ENCODE peak calls at places on chromosomes 12 and 14, in four cellular contexts. B is lung, D is RWPE1, Y is cardiac fibroblast. Z is an unnamed sample.

GRCh38 chr14:68538641-68539040 is 254.2 kb downstream of the ZFP36L1 start:
- DNase-seq in B (no peak), D (no peak), Y (no peak), Z (no peak)

GRCh38 chr12:124032265-124032886 is 59.4 kb downstream of the ZNF664 start:
- DNase-seq in B (no peak), D (peak), Y (peak), Z (peak)

GRCh38 chr14:60944206-60944605 is 36.7 kb downstream of the TRMT5 start:
- DNase-seq in B (no peak), D (no peak), Y (no peak), Z (no peak)

GRCh38 chr12:94172973-94173372 is 24.6 kb downstream of the PLXNC1 start:
- DNase-seq in B (peak), D (peak), Y (peak), Z (no peak)

GRCh38 chr14:57420986-57421385 is 30.6 kb downstream of the NAA30 start:
- DNase-seq in B (no peak), D (no peak), Y (peak), Z (no peak)

GRCh38 chr12:43848786-43849185 is 12.9 kb downstream of the TMEM117 start:
- DNase-seq in B (no peak), D (no peak), Y (peak), Z (no peak)

GRCh38 chr12:58925111-58925732 is 4.9 kb upstream of the LRIG3 start:
- DNase-seq in B (no peak), D (no peak), Y (no peak), Z (no peak)

GRCh38 chr12:127411141-127411915 is 855.6 kb upstream of the TMEM132C start:
- DNase-seq in B (no peak), D (no peak), Y (no peak), Z (no peak)

GRCh38 chr14:60303745-60304144 is 54.7 kb downstream of the PPM1A start:
- DNase-seq in B (no peak), D (no peak), Y (no peak), Z (no peak)

GRCh38 chr14:33120966-33121365 is 182.3 kb downstream of the NPAS3 start:
- DNase-seq in B (no peak), D (peak), Y (peak), Z (no peak)

GRCh38 chr12:12201274-12201758 is 65.5 kb downstream of the LRP6 start:
- DNase-seq in B (no peak), D (no peak), Y (no peak), Z (no peak)

GRCh38 chr12:62523619-62524018 is 57.0 kb downstream of the MON2 start:
- DNase-seq in B (no peak), D (no peak), Y (no peak), Z (no peak)

GRCh38 chr12:62519043-62519442 is 52.4 kb downstream of the MON2 start:
- DNase-seq in B (no peak), D (no peak), Y (no peak), Z (no peak)

GRCh38 chr12:62525306-62525705 is 58.7 kb downstream of the MON2 start:
- DNase-seq in B (no peak), D (no peak), Y (no peak), Z (no peak)

GRCh38 chr12:62520361-62520760 is 53.7 kb downstream of the MON2 start:
- DNase-seq in B (no peak), D (no peak), Y (no peak), Z (no peak)

DNA sequence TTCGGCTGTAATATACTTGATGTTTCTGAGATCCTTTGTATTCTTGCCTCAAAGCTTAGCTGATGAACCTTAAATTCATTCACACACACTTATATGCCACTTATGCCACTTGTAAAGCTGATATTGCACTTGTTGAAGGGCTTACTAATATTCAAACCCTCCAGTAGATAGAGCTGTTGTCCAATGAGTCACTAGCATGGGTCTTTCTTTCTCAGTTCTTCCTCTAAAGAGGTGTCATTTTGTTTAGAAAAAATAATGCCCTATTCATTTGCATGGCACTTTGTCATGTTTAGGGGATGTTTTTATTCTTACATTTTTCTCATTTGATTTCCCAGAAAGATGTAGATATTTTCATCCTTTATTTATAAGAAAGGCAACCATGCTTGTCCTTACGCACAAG is 56.4 kb downstream of the MON2 start:
- DNase-seq in B (no peak), D (no peak), Y (peak), Z (no peak)
- TF ChIP-seq CTCF in B (no peak), D (no peak), Y (no peak), Z (no peak)

GRCh38 chr14:91155626-91156089 is 41.8 kb downstream of the DGLUCY start:
- DNase-seq in B (no peak), D (no peak), Y (no peak), Z (no peak)
- TF ChIP-seq CTCF in B (no peak), D (no peak), Y (no peak), Z (peak)

DNA sequence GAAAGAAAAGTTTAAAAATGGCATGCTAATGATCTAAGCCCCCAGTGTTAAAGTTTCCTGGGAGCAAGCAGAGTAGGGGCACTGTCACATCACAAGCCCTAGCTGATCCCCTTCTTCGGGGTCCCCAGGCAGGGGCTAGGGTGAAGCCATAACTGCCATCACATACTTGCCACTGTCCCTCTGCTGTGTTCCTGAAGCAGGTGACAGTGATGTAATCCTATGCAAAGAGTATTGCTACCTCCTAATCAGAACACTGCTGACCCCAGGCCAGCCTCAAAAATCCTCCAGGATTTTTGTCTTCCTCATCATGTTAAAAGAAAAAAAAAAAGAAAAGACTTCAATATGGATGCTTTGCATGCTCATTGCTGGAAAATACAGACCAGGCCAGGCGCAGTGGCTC is 1.2 kb upstream of the RFC5 start:
- DNase-seq in B (no peak), D (no peak), Y (no peak), Z (no peak)
- TF ChIP-seq CTCF in B (no peak), D (no peak), Y (no peak), Z (no peak)

GRCh38 chr12:113955109-113955970 is 10.8 kb downstream of the RBM19 start:
- DNase-seq in B (no peak), D (peak), Y (peak), Z (no peak)
- TF ChIP-seq CTCF in B (no peak), D (peak), Y (peak), Z (peak)

GRCh38 chr12:98156697-98157096 is 358.7 kb upstream of the TMPO start:
- DNase-seq in B (no peak), D (no peak), Y (no peak), Z (no peak)

GRCh38 chr12:98151984-98152383 is 363.4 kb upstream of the TMPO start:
- DNase-seq in B (no peak), D (no peak), Y (no peak), Z (no peak)

GRCh38 chr12:98151105-98151504 is 364.3 kb upstream of the TMPO start:
- DNase-seq in B (no peak), D (no peak), Y (no peak), Z (no peak)

GRCh38 chr12:98149270-98149669 is 366.1 kb upstream of the TMPO start:
- DNase-seq in B (no peak), D (no peak), Y (no peak), Z (no peak)

DNA sequence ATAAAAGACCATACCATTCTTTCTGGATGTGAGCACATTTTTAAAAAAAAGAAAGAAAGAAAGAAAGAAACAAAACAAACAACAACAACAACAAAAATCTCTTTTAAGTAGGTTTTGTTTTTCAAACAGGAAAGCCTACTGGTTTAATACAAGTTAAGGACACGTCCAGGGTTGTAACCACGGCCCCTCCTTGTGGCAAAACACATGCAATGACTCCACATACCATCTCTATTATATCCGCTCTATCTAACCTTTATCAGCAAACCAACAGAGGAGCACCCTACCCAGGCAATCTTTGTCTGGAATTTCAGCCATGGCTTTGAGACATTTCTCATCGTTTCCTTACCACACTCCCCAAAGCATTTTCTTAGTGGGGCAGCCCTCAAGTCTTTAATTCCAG is 360.5 kb upstream of the TMPO start:
- DNase-seq in B (no peak), D (no peak), Y (no peak), Z (no peak)
- TF ChIP-seq CTCF in B (peak), D (no peak), Y (no peak), Z (peak)

GRCh38 chr12:51522696-51523095 is 68.3 kb upstream of the SCN8A start:
- DNase-seq in B (no peak), D (no peak), Y (no peak), Z (no peak)

GRCh38 chr12:51524386-51524901 is 66.6 kb upstream of the SCN8A start:
- DNase-seq in B (no peak), D (no peak), Y (no peak), Z (no peak)

GRCh38 chr12:51519755-51520154 is 71.3 kb upstream of the SCN8A start:
- DNase-seq in B (no peak), D (no peak), Y (no peak), Z (no peak)

GRCh38 chr12:51520576-51521325 is 70.3 kb upstream of the SCN8A start:
- DNase-seq in B (no peak), D (no peak), Y (no peak), Z (no peak)

DNA sequence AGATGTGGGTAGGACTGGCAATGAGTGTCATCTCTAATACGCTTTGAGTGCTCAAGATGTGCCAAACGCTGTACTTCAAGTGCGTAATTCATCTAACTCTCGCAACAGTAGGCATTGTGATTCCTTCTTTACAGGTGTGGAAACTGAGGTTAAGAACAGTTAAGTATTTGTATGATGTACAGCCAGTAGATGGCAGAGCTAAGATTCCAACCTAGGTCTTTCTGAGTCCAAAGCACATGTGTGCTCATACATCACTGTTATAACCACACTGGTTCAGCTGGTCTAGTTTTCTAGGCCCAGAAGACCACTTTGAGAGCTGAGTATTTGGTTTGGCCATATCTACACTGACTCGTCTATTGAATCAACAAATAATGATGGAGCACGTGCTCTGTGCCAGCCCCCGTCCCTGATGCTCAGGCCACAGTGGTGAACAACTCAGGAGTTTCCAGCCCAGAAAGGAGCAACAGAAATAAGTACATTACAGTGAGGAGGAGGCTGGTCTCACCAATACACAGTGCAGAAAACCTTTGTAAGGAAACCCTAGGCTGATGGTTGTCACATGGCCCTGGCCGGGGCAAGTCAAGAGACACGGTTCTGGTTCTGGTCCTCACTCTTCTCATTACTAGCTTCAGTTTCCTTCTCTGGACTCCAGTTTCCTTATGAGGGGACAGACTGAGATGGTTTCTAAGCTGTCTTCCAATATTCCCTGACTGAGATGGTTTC is 69.3 kb upstream of the SCN8A start:
- DNase-seq in B (no peak), D (no peak), Y (peak), Z (no peak)
- TF ChIP-seq CTCF in B (no peak), D (no peak), Y (peak), Z (no peak)

DNA sequence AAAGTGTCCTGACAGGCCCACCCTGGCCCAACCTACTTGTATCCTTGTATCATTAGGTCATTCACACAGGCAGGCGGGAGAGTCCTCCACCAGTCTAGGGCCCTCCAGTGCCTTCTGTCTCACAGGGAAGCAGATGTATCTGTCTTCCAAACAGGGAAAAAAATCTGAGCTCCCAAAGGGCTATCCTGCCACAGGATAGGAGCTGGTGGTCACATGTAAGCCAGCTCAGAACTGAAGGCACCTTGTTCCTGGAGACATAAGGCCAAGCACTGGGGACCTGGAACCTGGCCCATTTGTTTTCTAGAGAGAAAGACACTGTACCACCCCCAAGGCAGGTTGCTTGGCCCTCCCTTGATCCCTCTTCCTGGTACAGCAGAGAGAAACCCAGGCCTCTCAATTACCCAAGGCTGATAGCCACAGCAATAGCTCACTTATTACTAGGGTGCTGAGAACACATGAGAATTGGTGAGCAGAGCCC is 19.4 kb upstream of the PLEKHH1 start:
- DNase-seq in B (no peak), D (no peak), Y (no peak), Z (no peak)
- TF ChIP-seq CTCF in B (no peak), D (no peak), Y (no peak), Z (no peak)

GRCh38 chr12:54389139-54389508 is 4.6 kb upstream of the ZNF385A start:
- DNase-seq in B (no peak), D (no peak), Y (no peak), Z (no peak)

GRCh38 chr12:54392485-54393349 is 8.2 kb upstream of the ZNF385A start:
- DNase-seq in B (no peak), D (no peak), Y (no peak), Z (no peak)

GRCh38 chr12:54390176-54390667 is 5.7 kb upstream of the ZNF385A start:
- DNase-seq in B (no peak), D (peak), Y (no peak), Z (no peak)

GRCh38 chr12:54389536-54390175 is 5.1 kb upstream of the ZNF385A start:
- DNase-seq in B (no peak), D (no peak), Y (no peak), Z (no peak)

GRCh38 chr12:54390668-54391551 is 6.4 kb upstream of the ZNF385A start:
- DNase-seq in B (no peak), D (peak), Y (no peak), Z (peak)
- TF ChIP-seq CTCF in B (no peak), D (no peak), Y (no peak), Z (no peak)

GRCh38 chr12:70306676-70307075 is 59.4 kb upstream of the KCNMB4 start:
- DNase-seq in B (no peak), D (no peak), Y (no peak), Z (no peak)
- TF ChIP-seq CTCF in B (no peak), D (no peak), Y (no peak), Z (no peak)

Z was measured in D721Med.